ENCODE peak calls at places on chromosomes 12 and 14, in four cellular contexts. B, G, T and O are unnamed samples.

GRCh38 chr14:45906257-45906656 is 653.3 kb upstream of the MIS18BP1 start:
- DNase-seq in B (peak; percentile 23), G (no peak), T (no peak), O (no peak)

GRCh38 chr12:5745251-5745888 is 199.7 kb downstream of the ANO2 start:
- DNase-seq in B (no peak), G (peak; percentile 58), T (peak; percentile 67), O (peak; percentile 65)

GRCh38 chr12:79454338-79454777 is 236.4 kb downstream of the PAWR start:
- DNase-seq in B (no peak), G (peak; percentile 78), T (no peak), O (no peak)

GRCh38 chr14:94021001-94021400 is 5.1 kb upstream of the OTUB2 start:
- DNase-seq in B (no peak), G (peak; percentile 11), T (no peak), O (no peak)

GRCh38 chr12:95325501-95325900 is 107.9 kb downstream of the VEZT start:
- DNase-seq in B (no peak), G (no peak), T (no peak), O (no peak)

GRCh38 chr12:14948672-14949071 is 10.3 kb upstream of the ERP27 start:
- DNase-seq in B (peak; percentile 90), G (peak; percentile 89), T (no peak), O (peak; percentile 44)

GRCh38 chr12:122836027-122836921 is 1.0 kb downstream of the HIP1R start:
- DNase-seq in B (peak; percentile 38), G (peak; percentile 16), T (peak; percentile 54), O (no peak)

GRCh38 chr14:68663385-68664076 is 129.3 kb downstream of the ZFP36L1 start:
- DNase-seq in B (peak; percentile 77), G (peak; percentile 91), T (no peak), O (no peak)

GRCh38 chr12:52392465-52393007 is 7.1 kb upstream of the KRT84 start:
- DNase-seq in B (no peak), G (no peak), T (no peak), O (no peak)

GRCh38 chr12:121128908-121129704 is 3.6 kb upstream of the P2RX7 start:
- DNase-seq in B (peak; percentile 99), G (peak; percentile 27), T (peak; percentile 87), O (peak; percentile 55)

GRCh38 chr14:97021571-97022171 is 224.5 kb downstream of the VRK1 start:
- DNase-seq in B (no peak), G (no peak), T (peak; percentile 39), O (peak; percentile 33)

GRCh38 chr12:3744216-3744883 is 8.6 kb downstream of the CRACR2A start:
- DNase-seq in B (no peak), G (no peak), T (no peak), O (no peak)

GRCh38 chr12:54033980-54034783 is 1.3 kb downstream of the HOXC5 start:
- DNase-seq in B (no peak), G (no peak), T (no peak), O (no peak)

GRCh38 chr14:77372304-77372841 is 4.5 kb downstream of the TMED8 start:
- DNase-seq in B (peak; percentile 83), G (peak; percentile 88), T (no peak), O (no peak)

GRCh38 chr12:77354766-77355362 is 289.5 kb upstream of the E2F7 start:
- DNase-seq in B (no peak), G (peak; percentile 4), T (no peak), O (no peak)

GRCh38 chr12:3313066-3313465 is 177.9 kb upstream of the PRMT8 start:
- DNase-seq in B (no peak), G (peak; percentile 88), T (no peak), O (no peak)

GRCh38 chr14:69712637-69713088 is 54.3 kb upstream of the SRSF5 start:
- DNase-seq in B (no peak), G (no peak), T (no peak), O (no peak)

GRCh38 chr14:74140374-74140850 is 55.7 kb downstream of the LIN52 start:
- DNase-seq in B (no peak), G (no peak), T (no peak), O (no peak)

GRCh38 chr12:125860672-125861288 is 795.5 kb downstream of the AACS start:
- DNase-seq in B (no peak), G (no peak), T (no peak), O (no peak)

GRCh38 chr12:50537538-50537919 is 32.7 kb downstream of the DIP2B start:
- DNase-seq in B (no peak), G (peak; percentile 85), T (no peak), O (peak; percentile 30)

GRCh38 chr12:102879144-102879763 is 37.8 kb downstream of the PAH start:
- DNase-seq in B (peak; percentile 51), G (peak; percentile 6), T (peak; percentile 10), O (peak; percentile 91)

GRCh38 chr14:70955543-70956480 is 48.6 kb downstream of the PCNX1 start:
- DNase-seq in B (no peak), G (peak; percentile 26), T (no peak), O (no peak)

GRCh38 chr14:72962829-72963312 is 36.6 kb downstream of the DCAF4 start:
- DNase-seq in B (no peak), G (peak; percentile 95), T (peak; percentile 27), O (peak; percentile 81)

GRCh38 chr12:30691122-30691879 is 4.4 kb downstream of the IPO8 start:
- DNase-seq in B (no peak), G (peak; percentile 85), T (no peak), O (peak; percentile 33)

GRCh38 chr12:115872919-115873357 is 404.6 kb downstream of the MED13L start:
- DNase-seq in B (no peak), G (no peak), T (no peak), O (peak; percentile 41)
- TF ChIP-seq ELK1 in B (no peak), G (no peak), T (no peak), O (no peak)

GRCh38 chr12:56694161-56694560 is 6.1 kb upstream of the PTGES3 start:
- DNase-seq in B (no peak), G (no peak), T (no peak), O (no peak)

GRCh38 chr12:56687225-56688128 is 607 bp downstream of the PTGES3 start:
- DNase-seq in B (no peak), G (no peak), T (peak; percentile 67), O (peak; percentile 58)

GRCh38 chr12:56688846-56689113 is 696 bp upstream of the PTGES3 start:
- DNase-seq in B (no peak), G (no peak), T (no peak), O (no peak)

GRCh38 chr12:56684745-56685369 is 3.2 kb downstream of the PTGES3 start:
- DNase-seq in B (no peak), G (no peak), T (no peak), O (peak; percentile 25)

GRCh38 chr12:56688129-56688845 is at the start of gene PTGES3:
- DNase-seq in B (peak; percentile 92), G (peak; percentile 96), T (peak; percentile 95), O (peak; percentile 95)
- TF ChIP-seq CTCF in B (no peak), G (no peak), T (no peak), O (no peak)

DNA sequence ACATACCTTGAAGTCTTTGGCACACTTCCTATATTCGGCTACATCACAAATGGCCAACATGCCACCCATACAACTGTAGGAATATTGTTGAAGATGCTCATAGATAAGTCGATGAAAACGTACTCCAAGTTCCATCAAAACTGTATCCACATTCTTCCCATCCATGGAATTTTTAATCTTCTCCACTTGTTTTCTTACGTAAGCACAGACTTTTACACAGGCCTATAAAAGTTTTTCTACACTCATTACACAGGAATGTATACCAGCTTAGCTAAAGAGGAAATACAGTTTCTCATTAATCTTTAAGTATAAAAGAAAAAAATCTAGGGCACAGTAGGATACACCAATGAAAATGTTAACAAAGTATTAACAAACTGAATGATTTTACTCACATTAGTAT is 59.1 kb downstream of the EXOC5 start:
- DNase-seq in B (no peak), G (peak; percentile 73), T (no peak), O (no peak)
- TF ChIP-seq ELK1 in B (no peak), G (no peak), T (no peak), O (no peak)

GRCh38 chr12:1994429-1995143 is 9.7 kb downstream of the DCP1B start:
- DNase-seq in B (no peak), G (no peak), T (no peak), O (no peak)
- TF ChIP-seq CTCF in B (no peak), G (peak; percentile 11), T (no peak), O (no peak)

GRCh38 chr12:82973601-82974000 is 286.9 kb downstream of the TMTC2 start:
- DNase-seq in B (no peak), G (no peak), T (no peak), O (no peak)
- TF ChIP-seq ELK1 in B (no peak), G (no peak), T (no peak), O (no peak)

DNA sequence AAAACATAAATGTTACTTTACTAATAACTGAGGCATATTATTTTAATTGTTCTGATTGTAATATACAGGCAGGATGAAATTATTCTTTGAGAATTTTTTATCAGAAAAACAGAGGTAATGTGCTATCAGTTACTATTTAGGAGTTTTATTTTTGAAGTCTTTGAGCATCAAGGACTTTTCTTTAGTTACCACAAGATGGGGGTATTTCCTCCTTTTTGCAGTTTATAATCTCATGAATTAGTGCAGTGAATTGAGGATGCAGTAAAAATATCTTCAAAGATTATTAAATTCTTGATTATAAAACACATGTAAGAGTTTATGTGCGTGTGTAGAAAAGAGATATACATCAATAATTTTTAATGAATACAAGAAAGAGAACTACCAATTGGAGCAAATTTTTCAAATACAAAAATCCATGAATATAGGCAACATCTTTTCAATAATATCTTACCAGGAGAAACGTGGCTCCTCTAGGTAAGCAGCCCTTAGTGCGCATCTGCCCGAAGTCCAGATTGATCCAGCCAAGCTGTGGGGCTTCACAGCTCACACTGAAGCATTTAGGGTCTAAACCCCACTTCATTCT is 71.6 kb downstream of the ERGIC2 start:
- DNase-seq in B (no peak), G (peak; percentile 47), T (no peak), O (peak; percentile 34)
- TF ChIP-seq CTCF in B (no peak), G (peak; percentile 67), T (peak; percentile 19), O (peak; percentile 56)

GRCh38 chr12:64611430-64612286 is 1.4 kb downstream of the RASSF3 start:
- DNase-seq in B (no peak), G (peak; percentile 27), T (no peak), O (no peak)

GRCh38 chr12:64610092-64610659 is at the start of gene RASSF3:
- DNase-seq in B (no peak), G (peak; percentile 67), T (peak; percentile 93), O (peak; percentile 71)

GRCh38 chr12:64608901-64609542 is 1.3 kb upstream of the RASSF3 start:
- DNase-seq in B (peak; percentile 58), G (peak; percentile 68), T (peak; percentile 47), O (peak; percentile 92)

GRCh38 chr12:64609543-64610091 is 678 bp upstream of the RASSF3 start:
- DNase-seq in B (no peak), G (peak; percentile 20), T (no peak), O (peak; percentile 50)

DNA sequence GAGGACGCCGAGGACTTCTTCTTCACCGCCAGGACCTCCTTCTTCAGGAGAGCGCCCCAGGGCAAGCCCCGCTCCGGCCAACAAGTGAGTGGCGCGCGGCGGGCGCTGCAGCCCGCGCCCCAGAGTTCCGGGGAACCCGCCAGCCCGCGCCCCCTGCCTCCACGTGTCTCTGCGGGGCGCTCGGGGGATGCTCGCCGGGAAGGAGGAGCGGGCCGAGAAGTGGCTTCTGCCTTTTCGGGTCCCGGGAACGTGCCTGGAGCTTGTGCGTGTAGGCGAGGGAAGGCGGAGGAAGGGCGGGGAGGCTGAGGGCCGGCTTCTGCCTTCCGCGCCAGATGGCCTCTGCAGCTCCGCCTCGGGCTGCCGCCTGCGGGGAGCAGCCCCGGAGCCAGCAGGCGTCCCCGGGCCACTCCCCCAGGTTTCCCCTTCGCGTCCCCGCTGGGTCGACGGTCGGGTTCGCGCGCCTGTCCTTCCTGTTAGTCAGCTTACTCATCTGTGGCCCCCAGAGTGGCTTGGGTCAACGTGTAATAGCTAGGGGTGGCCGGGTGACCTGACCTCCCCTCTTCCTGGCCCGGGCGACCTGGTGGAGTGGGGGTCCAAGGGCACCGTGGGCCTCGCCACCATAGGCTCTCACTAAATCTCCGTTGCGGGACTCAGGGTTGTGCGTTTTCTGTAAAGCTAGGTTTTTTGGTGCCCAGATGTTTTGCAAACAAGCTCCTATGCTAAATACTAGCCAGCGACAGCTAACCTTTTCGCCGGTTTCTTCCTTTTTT is 550 bp downstream of the RASSF3 start:
- DNase-seq in B (no peak), G (peak; percentile 50), T (peak; percentile 72), O (peak; percentile 54)
- TF ChIP-seq ELK1 in B (no peak), G (no peak), T (no peak), O (no peak)